ENCODE peak calls at places on chromosomes 7 and 10, in five cellular contexts. P is stomach, V is transverse colon, M is A549, K is SK-N-SH. E is an unnamed sample. For H3K4me1, the result is how much of the 10 kb centered on the place peaks cover.

GRCh38 chr7:44894881-44895600 is 9.7 kb upstream of the PURB start:
- DNase-seq in P (no peak), K (no peak), V (no peak), M (no peak), E (no peak)

GRCh38 chr7:112135815-112136706 is 70.1 kb downstream of the DOCK4 start:
- DNase-seq in K (no peak), V (no peak), M (no peak), P (no peak), E (no peak)

GRCh38 chr10:909831-910230 is 21.7 kb downstream of the LARP4B start:
- DNase-seq in M (no peak), P (no peak), K (no peak), V (no peak), E (no peak)

GRCh38 chr10:59098387-59098786 is 78.1 kb upstream of the PHYHIPL start:
- DNase-seq in P (no peak), K (no peak), V (peak), M (no peak), E (no peak)

GRCh38 chr7:129502708-129503685 is 666 bp downstream of the SMKR1 start:
- DNase-seq in M (peak), P (peak), K (peak), V (no peak), E (no peak)

GRCh38 chr7:20577362-20578069 is 38.0 kb upstream of the ABCB5 start:
- DNase-seq in P (no peak), K (no peak), M (no peak), V (no peak), E (no peak)

GRCh38 chr10:607545-608196 is 81.8 kb downstream of the DIP2C start:
- DNase-seq in P (no peak), M (no peak), V (no peak), K (no peak), E (no peak)

GRCh38 chr10:4460267-4460666 is 365.7 kb upstream of the AKR1E2 start:
- DNase-seq in K (no peak), P (no peak), V (no peak), M (no peak), E (no peak)

GRCh38 chr10:89813546-89813945 is 112.2 kb downstream of the KIF20B start:
- DNase-seq in P (no peak), K (no peak), M (no peak), V (no peak), E (no peak)

GRCh38 chr7:143316492-143316891 is 581 bp downstream of the CLCN1 start:
- DNase-seq in M (no peak), K (no peak), V (no peak), P (no peak), E (no peak)

GRCh38 chr10:29804025-29804852 is 169.5 kb upstream of the SVIL start:
- DNase-seq in P (peak), V (peak), M (peak), K (no peak), E (no peak)

GRCh38 chr7:27714831-27715444 is 25.0 kb upstream of the TAX1BP1 start:
- DNase-seq in P (no peak), V (no peak), K (no peak), M (no peak), E (no peak)

GRCh38 chr7:131141443-131141967 is 186.2 kb upstream of the MKLN1 start:
- DNase-seq in M (no peak), K (no peak), P (no peak), V (no peak), E (no peak)
- TF ChIP-seq EP300 in M (no peak), K (no peak), P (no peak), V (no peak), E (no peak)

GRCh38 chr10:73909716-73910115 is 1.2 kb upstream of the PLAU start:
- DNase-seq in V (no peak), P (no peak), M (no peak), K (no peak), E (no peak)

GRCh38 chr10:73910401-73910763 is 550 bp upstream of the PLAU start:
- DNase-seq in V (no peak), P (no peak), K (peak), M (no peak), E (no peak)

GRCh38 chr10:73914036-73914435 is 3.1 kb downstream of the PLAU start:
- DNase-seq in V (no peak), P (no peak), K (no peak), M (no peak), E (no peak)

GRCh38 chr10:73910764-73911552 is at the start of gene PLAU:
- DNase-seq in P (peak), M (no peak), K (peak), V (peak), E (peak)

DNA sequence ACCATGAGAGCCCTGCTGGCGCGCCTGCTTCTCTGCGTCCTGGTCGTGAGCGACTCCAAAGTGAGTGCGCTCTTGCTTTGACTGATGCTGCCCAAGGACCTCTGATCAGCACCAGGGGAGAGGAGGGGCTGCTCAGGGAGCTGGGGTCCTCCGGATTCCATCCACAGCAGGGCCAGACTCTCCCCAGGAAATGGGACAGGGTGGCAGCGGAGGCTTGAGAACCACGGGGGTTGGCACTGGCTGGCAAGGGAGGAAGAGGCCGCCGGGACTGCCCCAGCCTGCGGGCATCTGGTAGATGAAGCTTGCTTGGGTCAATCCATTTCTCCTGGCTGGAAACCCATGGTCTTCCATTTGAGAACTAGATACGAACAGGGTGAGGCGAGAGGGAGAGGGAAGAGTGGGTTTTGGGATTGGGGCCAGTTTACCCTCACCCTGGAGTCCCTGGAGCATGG is 647 bp downstream of the PLAU start:
- DNase-seq in M (no peak), P (no peak), V (no peak), K (no peak), E (peak)
- H3K4me1 ChIP-seq in M (half or more), P (under half), V (under half), K (under half), E (half or more)

DNA sequence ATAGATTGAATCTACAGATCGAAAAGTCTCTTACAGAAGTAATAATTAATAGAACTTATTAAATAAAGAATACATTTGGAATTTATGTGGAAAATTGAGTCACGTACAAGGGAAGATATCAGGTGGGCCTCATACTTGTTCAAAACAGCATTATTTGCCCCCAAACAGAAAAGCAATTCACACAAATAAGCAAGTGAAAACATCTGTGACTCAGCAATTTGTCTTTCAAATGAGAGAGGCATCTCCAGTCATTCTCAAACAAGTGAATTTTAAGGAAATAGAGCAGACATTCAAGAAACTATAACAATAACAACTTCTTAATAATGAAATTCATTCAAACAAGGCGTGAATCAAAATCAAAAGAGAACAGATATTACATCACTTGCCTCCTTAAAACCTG is 50.1 kb downstream of the SEMA3A start:
- DNase-seq in V (no peak), P (no peak), K (no peak), M (no peak), E (no peak)
- TF ChIP-seq EP300 in V (no peak), P (no peak), K (no peak), M (no peak), E (no peak)

GRCh38 chr7:102286237-102287081 is at the start of gene SH2B2:
- DNase-seq in P (peak), V (peak), K (peak), M (no peak), E (peak)
- H3K4me1 ChIP-seq in P (under half), V (under half), K (under half), M (under half), E (under half)